ENCODE peak calls at places on chromosomes 7 and 10, in seven cellular contexts. F, Y, J, S, O, I and T are unnamed samples.

GRCh38 chr10:1230592-1231275 is 174.5 kb downstream of the WDR37 start:
- DNase-seq in F (no peak), Y (no peak), J (no peak), S (no peak), O (no peak), I (no peak), T (no peak)

GRCh38 chr7:47813614-47814260 is 134.5 kb downstream of the PKD1L1 start:
- DNase-seq in F (no peak), Y (no peak), J (no peak), S (no peak), O (no peak), I (no peak), T (no peak)

GRCh38 chr10:101780187-101780817 is 2.9 kb downstream of the NPM3 start:
- DNase-seq in F (no peak), Y (no peak), J (no peak), S (no peak), O (no peak), I (no peak), T (no peak)

GRCh38 chr10:103273026-103273425 is 3.9 kb upstream of the INA start:
- DNase-seq in F (peak; percentile 83), Y (no peak), J (no peak), S (no peak), O (no peak), I (no peak), T (no peak)

GRCh38 chr10:59222788-59223187 is 46.3 kb downstream of the PHYHIPL start:
- DNase-seq in F (peak; percentile 15), Y (no peak), J (no peak), S (no peak), O (no peak), I (no peak), T (no peak)

GRCh38 chr10:124341768-124342135 is 77.0 kb downstream of the OAT start:
- DNase-seq in F (no peak), Y (no peak), J (no peak), S (no peak), O (no peak), I (no peak), T (no peak)

GRCh38 chr7:1599571-1600395 is 30.0 kb upstream of the PSMG3 start:
- DNase-seq in F (no peak), Y (no peak), J (no peak), S (no peak), O (no peak), I (no peak), T (no peak)

GRCh38 chr10:75396861-75397570 is 4.5 kb downstream of the ZNF503 start:
- DNase-seq in F (no peak), Y (no peak), J (no peak), S (no peak), O (no peak), I (no peak), T (no peak)

GRCh38 chr7:150325110-150325611 is 1.8 kb upstream of the ACTR3C start:
- DNase-seq in F (peak; percentile 59), Y (no peak), J (no peak), S (no peak), O (no peak), I (no peak), T (peak; percentile 37)

GRCh38 chr10:85548038-85548437 is 818.6 kb downstream of the GRID1 start:
- DNase-seq in F (peak; percentile 47), Y (peak; percentile 40), J (peak; percentile 47), S (peak; percentile 71), O (no peak), I (no peak), T (no peak)

GRCh38 chr7:81111781-81112540 is 193.1 kb upstream of the SEMA3C start:
- DNase-seq in F (peak; percentile 39), Y (no peak), J (no peak), S (no peak), O (no peak), I (no peak), T (no peak)

GRCh38 chr7:20064974-20065862 is 152.0 kb downstream of the MACC1 start:
- DNase-seq in F (peak; percentile 75), Y (peak; percentile 40), J (no peak), S (no peak), O (no peak), I (no peak), T (no peak)

GRCh38 chr10:84820596-84820995 is 492.2 kb downstream of the CCSER2 start:
- DNase-seq in F (no peak), Y (no peak), J (no peak), S (no peak), O (no peak), I (no peak), T (no peak)

GRCh38 chr7:142917447-142917846 is 16.1 kb downstream of the TRPV5 start:
- DNase-seq in F (no peak), Y (no peak), J (no peak), S (no peak), O (no peak), I (no peak), T (no peak)

GRCh38 chr10:8044331-8044907 is 10.1 kb upstream of the GATA3 start:
- DNase-seq in F (no peak), Y (no peak), J (no peak), S (no peak), O (no peak), I (no peak), T (no peak)

GRCh38 chr10:97135464-97135863 is 50.3 kb downstream of the SLIT1 start:
- DNase-seq in F (no peak), Y (no peak), J (no peak), S (no peak), O (no peak), I (no peak), T (no peak)

GRCh38 chr10:24882047-24882698 is 70.2 kb downstream of the PRTFDC1 start:
- DNase-seq in F (peak; percentile 81), Y (peak; percentile 57), J (no peak), S (no peak), O (no peak), I (peak; percentile 20), T (no peak)

GRCh38 chr7:50710441-50711154 is 72.1 kb downstream of the GRB10 start:
- DNase-seq in F (no peak), Y (no peak), J (no peak), S (no peak), O (no peak), I (no peak), T (no peak)

GRCh38 chr10:35643151-35643975 is 1.3 kb upstream of the FZD8 start:
- DNase-seq in F (peak; percentile 76), Y (peak; percentile 21), J (peak; percentile 87), S (no peak), O (no peak), I (no peak), T (no peak)

GRCh38 chr7:139695616-139696015 is 82.2 kb downstream of the HIPK2 start:
- DNase-seq in F (no peak), Y (no peak), J (no peak), S (no peak), O (no peak), I (no peak), T (no peak)

GRCh38 chr10:33240931-33241330 is 93.5 kb downstream of the NRP1 start:
- DNase-seq in F (peak; percentile 69), Y (no peak), J (no peak), S (no peak), O (no peak), I (no peak), T (no peak)

GRCh38 chr10:54402576-54402975 is 398.5 kb downstream of the PCDH15 start:
- DNase-seq in F (peak; percentile 52), Y (no peak), J (no peak), S (no peak), O (no peak), I (no peak), T (no peak)

GRCh38 chr10:13559124-13559700 is 27.6 kb upstream of the PRPF18 start:
- DNase-seq in F (no peak), Y (no peak), J (no peak), S (no peak), O (no peak), I (no peak), T (no peak)

GRCh38 chr10:70538195-70538520 is 59.6 kb downstream of the PALD1 start:
- DNase-seq in F (no peak), Y (no peak), J (no peak), S (no peak), O (no peak), I (no peak), T (no peak)

GRCh38 chr7:112226701-112227276 is 20.3 kb downstream of the ZNF277 start:
- DNase-seq in F (peak; percentile 50), Y (no peak), J (no peak), S (no peak), O (no peak), I (no peak), T (no peak)

GRCh38 chr7:90736968-90737939 is 141.1 kb downstream of the CDK14 start:
- DNase-seq in F (no peak), Y (no peak), J (no peak), S (no peak), O (no peak), I (no peak), T (peak; percentile 2)

GRCh38 chr10:48527691-48528212 is 77.1 kb downstream of the ARHGAP22 start:
- DNase-seq in F (no peak), Y (no peak), J (no peak), S (no peak), O (no peak), I (no peak), T (no peak)

GRCh38 chr7:137838706-137839315 is 8.0 kb downstream of the DGKI start:
- DNase-seq in F (no peak), Y (no peak), J (no peak), S (no peak), O (no peak), I (no peak), T (no peak)

GRCh38 chr7:47384755-47385475 is 197.0 kb downstream of the TNS3 start:
- DNase-seq in F (no peak), Y (no peak), J (no peak), S (no peak), O (no peak), I (no peak), T (no peak)

GRCh38 chr7:97117035-97117371 is 495 bp upstream of the SDHAF3 start:
- DNase-seq in F (no peak), Y (no peak), J (no peak), S (no peak), O (no peak), I (no peak), T (no peak)

GRCh38 chr7:130891254-130892094 is 157.5 kb upstream of the KLF14 start:
- DNase-seq in F (peak; percentile 98), Y (no peak), J (no peak), S (no peak), O (no peak), I (no peak), T (no peak)